ENCODE peak calls at places on chromosomes 7 and 10, in eight cellular contexts. N is SW480, O is occipital lobe, C is adipocyte, V is upper lobe of right lung, Z is NCI-H446, B is iris pigment epithelial cell, D is hypothalamus. K is an unnamed sample.

GRCh38 chr10:13299437-13300287 is at the start of gene PHYH:
- DNase-seq in N (peak; percentile 77), O (peak; percentile 84), C (peak; percentile 97), V (peak; percentile 96), Z (peak; percentile 83), B (peak; percentile 80), D (peak; percentile 57), K (peak; percentile 94)

GRCh38 chr7:92158660-92159575 is 20.0 kb downstream of the LRRD1 start:
- DNase-seq in N (no peak), O (no peak), C (peak; percentile 80), V (no peak), Z (no peak), B (peak; percentile 88), D (no peak), K (no peak)

GRCh38 chr7:50729962-50730361 is 52.7 kb downstream of the GRB10 start:
- DNase-seq in N (no peak), O (no peak), C (peak; percentile 24), V (no peak), Z (no peak), B (peak; percentile 56), D (no peak), K (no peak)

GRCh38 chr10:102796407-102797176 is 40.6 kb downstream of the CYP17A1 start:
- DNase-seq in N (peak; percentile 54), O (peak; percentile 38), C (no peak), V (peak; percentile 80), Z (no peak), B (peak; percentile 63), D (no peak), K (peak; percentile 82)

GRCh38 chr7:130918129-130919052 is 184.4 kb upstream of the KLF14 start:
- DNase-seq in N (peak; percentile 40), O (no peak), C (no peak), V (no peak), Z (no peak), B (peak; percentile 58), D (no peak), K (no peak)

GRCh38 chr10:127979566-127979965 is 72.7 kb downstream of the PTPRE start:
- DNase-seq in N (no peak), O (no peak), C (no peak), V (no peak), Z (no peak), B (no peak), D (no peak), K (no peak)

GRCh38 chr7:155907450-155908177 is 95.4 kb upstream of the SHH start:
- DNase-seq in N (no peak), O (no peak), C (no peak), V (no peak), Z (no peak), B (no peak), D (no peak), K (no peak)

GRCh38 chr10:50310560-50311174 is 59.4 kb upstream of the ASAH2 start:
- DNase-seq in N (peak; percentile 11), O (no peak), C (no peak), V (no peak), Z (peak; percentile 3), B (no peak), D (no peak), K (peak; percentile 67)

GRCh38 chr7:74061840-74062539 is 21.6 kb upstream of the LIMK1 start:
- DNase-seq in N (peak; percentile 75), O (peak; percentile 52), C (peak; percentile 85), V (peak; percentile 91), Z (no peak), B (peak; percentile 95), D (no peak), K (peak; percentile 87)

GRCh38 chr10:61754553-61755540 is 92.1 kb downstream of the CABCOCO1 start:
- DNase-seq in N (no peak), O (no peak), C (peak; percentile 21), V (no peak), Z (peak; percentile 43), B (no peak), D (no peak), K (no peak)

GRCh38 chr7:31335161-31335888 is 5.2 kb downstream of the NEUROD6 start:
- DNase-seq in N (no peak), O (no peak), C (no peak), V (no peak), Z (no peak), B (no peak), D (no peak), K (no peak)

GRCh38 chr10:26642896-26643653 is 54.4 kb upstream of the PDSS1 start:
- DNase-seq in N (no peak), O (no peak), C (no peak), V (no peak), Z (no peak), B (no peak), D (no peak), K (no peak)

GRCh38 chr7:43302211-43302711 is 189.8 kb downstream of the HECW1 start:
- DNase-seq in N (peak; percentile 85), O (no peak), C (no peak), V (no peak), Z (no peak), B (peak; percentile 66), D (no peak), K (no peak)

GRCh38 chr7:127819975-127820778 is 168.2 kb downstream of the SND1 start:
- DNase-seq in N (peak; percentile 88), O (no peak), C (peak; percentile 49), V (no peak), Z (no peak), B (peak; percentile 90), D (no peak), K (no peak)

GRCh38 chr10:121536271-121536918 is 61.8 kb downstream of the FGFR2 start:
- DNase-seq in N (no peak), O (peak; percentile 40), C (no peak), V (no peak), Z (peak; percentile 65), B (no peak), D (no peak), K (no peak)

GRCh38 chr7:27032843-27033242 is 63.0 kb downstream of the HOXA1 start:
- DNase-seq in N (no peak), O (no peak), C (no peak), V (no peak), Z (no peak), B (no peak), D (no peak), K (no peak)

GRCh38 chr10:10727812-10728211 is 289.9 kb upstream of the CELF2 start:
- DNase-seq in N (no peak), O (no peak), C (no peak), V (no peak), Z (no peak), B (no peak), D (no peak), K (no peak)

GRCh38 chr7:55912748-55913158 is 25.5 kb downstream of the ZNF713 start:
- DNase-seq in N (no peak), O (no peak), C (peak; percentile 10), V (no peak), Z (no peak), B (peak; percentile 24), D (no peak), K (no peak)

GRCh38 chr10:60944159-60944909 is at the start of gene RHOBTB1:
- DNase-seq in N (peak; percentile 43), O (peak; percentile 75), C (peak; percentile 91), V (peak; percentile 91), Z (peak; percentile 66), B (peak; percentile 81), D (peak; percentile 52), K (peak; percentile 67)

GRCh38 chr10:26832960-26833359 is 27.8 kb downstream of the ABI1 start:
- DNase-seq in N (no peak), O (no peak), C (no peak), V (no peak), Z (no peak), B (no peak), D (no peak), K (no peak)

GRCh38 chr10:130013263-130013937 is 49.3 kb upstream of the EBF3 start:
- DNase-seq in N (no peak), O (no peak), C (no peak), V (no peak), Z (no peak), B (no peak), D (no peak), K (no peak)

GRCh38 chr10:31374146-31374696 is 55.2 kb downstream of the ZEB1 start:
- DNase-seq in N (no peak), O (no peak), C (peak; percentile 32), V (no peak), Z (peak; percentile 27), B (peak; percentile 77), D (no peak), K (no peak)

GRCh38 chr10:126373982-126374381 is 14.3 kb downstream of the ADAM12 start:
- DNase-seq in N (no peak), O (no peak), C (peak; percentile 53), V (no peak), Z (no peak), B (peak; percentile 42), D (no peak), K (no peak)

GRCh38 chr10:61463035-61463909 is 10.1 kb upstream of the TMEM26 start:
- DNase-seq in N (no peak), O (no peak), C (peak; percentile 88), V (no peak), Z (peak; percentile 63), B (peak; percentile 85), D (no peak), K (no peak)

GRCh38 chr7:151310578-151310977 is 31.0 kb upstream of the NUB1 start:
- DNase-seq in N (peak; percentile 64), O (no peak), C (peak; percentile 70), V (no peak), Z (peak; percentile 18), B (peak; percentile 20), D (no peak), K (no peak)

GRCh38 chr10:117366741-117367140 is 8.5 kb downstream of the PDZD8 start:
- DNase-seq in N (no peak), O (no peak), C (no peak), V (no peak), Z (no peak), B (no peak), D (no peak), K (no peak)

GRCh38 chr10:71239946-71240795 is 27.8 kb downstream of the UNC5B start:
- DNase-seq in N (no peak), O (no peak), C (no peak), V (no peak), Z (no peak), B (no peak), D (no peak), K (no peak)

GRCh38 chr7:135245826-135246825 is 12.5 kb downstream of the STRA8 start:
- DNase-seq in N (no peak), O (no peak), C (no peak), V (peak; percentile 49), Z (no peak), B (no peak), D (no peak), K (no peak)

GRCh38 chr10:91339729-91340128 is 70.4 kb upstream of the HECTD2 start:
- DNase-seq in N (no peak), O (no peak), C (no peak), V (no peak), Z (no peak), B (no peak), D (no peak), K (no peak)

GRCh38 chr7:137266764-137267163 is 76.8 kb downstream of the PTN start:
- DNase-seq in N (no peak), O (no peak), C (no peak), V (no peak), Z (no peak), B (no peak), D (no peak), K (no peak)

GRCh38 chr7:66899552-66900280 is 21.3 kb upstream of the TMEM248 start:
- DNase-seq in N (no peak), O (peak; percentile 11), C (no peak), V (no peak), Z (no peak), B (no peak), D (no peak), K (no peak)

GRCh38 chr7:47241112-47242065 is 340.5 kb downstream of the TNS3 start:
- DNase-seq in N (no peak), O (no peak), C (no peak), V (no peak), Z (no peak), B (no peak), D (no peak), K (no peak)